ENCODE peak calls at places on chromosomes 7 and 10, in eight cellular contexts. P, J, K, X, G, A, T and D are unnamed samples.

GRCh38 chr10:131802156-131802915 is 98.5 kb upstream of the PPP2R2D start:
- DNase-seq in A (no peak), K (no peak), T (no peak), P (no peak), J (no peak), X (no peak), G (no peak), D (no peak)

GRCh38 chr7:28211006-28211405 is 30.4 kb upstream of the JAZF1 start:
- DNase-seq in P (no peak), X (no peak), K (no peak), G (no peak), J (no peak), T (peak), A (no peak), D (no peak)

GRCh38 chr10:21934307-21934706 is 69.2 kb downstream of the DNAJC1 start:
- DNase-seq in J (no peak), T (no peak), A (no peak), P (no peak), K (no peak), X (no peak), G (no peak), D (no peak)

GRCh38 chr10:86946215-86947170 is 10.9 kb downstream of the MMRN2 start:
- DNase-seq in J (no peak), G (no peak), T (no peak), P (peak), A (peak), X (no peak), K (no peak), D (no peak)

GRCh38 chr7:81719865-81720264 is 50.0 kb downstream of the HGF start:
- DNase-seq in X (no peak), A (no peak), G (no peak), P (no peak), J (no peak), T (no peak), K (no peak), D (no peak)

GRCh38 chr10:49037187-49037586 is 78.1 kb downstream of the VSTM4 start:
- DNase-seq in J (no peak), K (no peak), A (no peak), P (no peak), T (peak), X (no peak), G (no peak), D (no peak)

GRCh38 chr7:134777908-134778580 is 1.4 kb upstream of the CALD1 start:
- DNase-seq in G (peak), P (peak), J (no peak), X (no peak), K (no peak), T (no peak), A (no peak), D (no peak)

GRCh38 chr7:74483402-74484336 is 30.0 kb downstream of the GTF2IRD1 start:
- DNase-seq in A (no peak), T (peak), G (no peak), J (peak), X (no peak), P (no peak), K (no peak), D (no peak)

GRCh38 chr10:72890086-72890485 is 3.5 kb upstream of the OIT3 start:
- DNase-seq in K (no peak), P (no peak), J (no peak), T (no peak), X (no peak), G (no peak), A (no peak), D (no peak)

GRCh38 chr10:26776258-26776657 is 78.8 kb downstream of the PDSS1 start:
- DNase-seq in A (no peak), G (no peak), K (no peak), P (no peak), J (no peak), T (peak), X (no peak), D (no peak)

GRCh38 chr7:48876087-48876486 is 48.3 kb upstream of the CDC14C start:
- DNase-seq in J (no peak), T (no peak), K (no peak), X (no peak), A (no peak), P (no peak), G (no peak), D (no peak)

GRCh38 chr10:105291571-105291970 is 650.5 kb downstream of the SORCS3 start:
- DNase-seq in T (no peak), J (no peak), X (no peak), G (no peak), A (no peak), P (no peak), K (no peak), D (no peak)

GRCh38 chr7:27181176-27181520 is 3.9 kb downstream of the HOXA11 start:
- DNase-seq in X (no peak), G (no peak), A (peak), P (peak), T (no peak), J (no peak), K (peak), D (no peak)

GRCh38 chr10:5594271-5595036 is 69.7 kb downstream of the CALML3 start:
- DNase-seq in G (peak), K (peak), A (no peak), T (peak), P (no peak), X (no peak), J (peak), D (no peak)

GRCh38 chr10:78903351-78903940 is 165.3 kb upstream of the ZMIZ1 start:
- DNase-seq in T (no peak), X (peak), K (no peak), G (no peak), J (no peak), A (no peak), P (peak), D (no peak)

GRCh38 chr10:9096288-9096687 is 1041.8 kb downstream of the GATA3 start:
- DNase-seq in J (no peak), A (no peak), K (no peak), X (no peak), P (no peak), G (no peak), T (no peak), D (no peak)

GRCh38 chr7:138184191-138184590 is 107.9 kb downstream of the AKR1D1 start:
- DNase-seq in K (no peak), P (no peak), A (no peak), X (no peak), J (no peak), T (no peak), G (no peak), D (no peak)

GRCh38 chr7:105454921-105455320 is 66.2 kb upstream of the SRPK2 start:
- DNase-seq in J (no peak), G (peak), A (no peak), P (no peak), T (peak), K (no peak), X (no peak), D (no peak)

GRCh38 chr10:2392145-2392812 is 655.0 kb upstream of the ADARB2 start:
- DNase-seq in T (no peak), P (no peak), G (no peak), J (no peak), X (no peak), A (no peak), K (no peak), D (no peak)

GRCh38 chr10:72090326-72090725 is 2.0 kb upstream of the SPOCK2 start:
- DNase-seq in J (no peak), A (no peak), G (no peak), T (no peak), P (no peak), K (no peak), X (no peak), D (no peak)

GRCh38 chr10:33519130-33519860 is 184.8 kb upstream of the NRP1 start:
- DNase-seq in X (no peak), K (no peak), A (no peak), G (no peak), P (no peak), J (no peak), T (no peak), D (no peak)

GRCh38 chr7:134182078-134182477 is 54.9 kb downstream of the LRGUK start:
- DNase-seq in P (no peak), X (no peak), G (no peak), T (no peak), A (no peak), K (no peak), J (no peak), D (no peak)

GRCh38 chr10:97200616-97201015 is 14.9 kb upstream of the SLIT1 start:
- DNase-seq in T (no peak), G (no peak), K (no peak), J (no peak), P (no peak), X (no peak), A (no peak), D (no peak)

GRCh38 chr7:14504134-14504533 is 398.4 kb downstream of the DGKB start:
- DNase-seq in J (no peak), G (no peak), P (no peak), X (no peak), K (no peak), A (no peak), T (no peak), D (no peak)

GRCh38 chr7:54986716-54987115 is 32.1 kb upstream of the EGFR start:
- DNase-seq in A (no peak), X (no peak), T (no peak), P (no peak), J (no peak), G (no peak), K (no peak), D (no peak)

GRCh38 chr10:71725998-71726672 is 6.6 kb upstream of the C10orf105 start:
- DNase-seq in J (no peak), X (no peak), G (peak), T (peak), K (peak), A (peak), P (no peak), D (peak)

GRCh38 chr10:30374353-30374752 is 25.3 kb upstream of the MTPAP start:
- DNase-seq in A (no peak), G (no peak), P (no peak), K (no peak), J (no peak), T (no peak), X (no peak), D (no peak)

GRCh38 chr7:159062596-159062995 is 82.1 kb downstream of the VIPR2 start:
- DNase-seq in X (no peak), K (no peak), G (no peak), P (no peak), T (no peak), J (no peak), A (no peak), D (no peak)

GRCh38 chr7:102061981-102062390 is 224.7 kb upstream of the SH2B2 start:
- DNase-seq in G (no peak), X (no peak), K (peak), J (no peak), P (no peak), T (no peak), A (no peak), D (no peak)

DNA sequence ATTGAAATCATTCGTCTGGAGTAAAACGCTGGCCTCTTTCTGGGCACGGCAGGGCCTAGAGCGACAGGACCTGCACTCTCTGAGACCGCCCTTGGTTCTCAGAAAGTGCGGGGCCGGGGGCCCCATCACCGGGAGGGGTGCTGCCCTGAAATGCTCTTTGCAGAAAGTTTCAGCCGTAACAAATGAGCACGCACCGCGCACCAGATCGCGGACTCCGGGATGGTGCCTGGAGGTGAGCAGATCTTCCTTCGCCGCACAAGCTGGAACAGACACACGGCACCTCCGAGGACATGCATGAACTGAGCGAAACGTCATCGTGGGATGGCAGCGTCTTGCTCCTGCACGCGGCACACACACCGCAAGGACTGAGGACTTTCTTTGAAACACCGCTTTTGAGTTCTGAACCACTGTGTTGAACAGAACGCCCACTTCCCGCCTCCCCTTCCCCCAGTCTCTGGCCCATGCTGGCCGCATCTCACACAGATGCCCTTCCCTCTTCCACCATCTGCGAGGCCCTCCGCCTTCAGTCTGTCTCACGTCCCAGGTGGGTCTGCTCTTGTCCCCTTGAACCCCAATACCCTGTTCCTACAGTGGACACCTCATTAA is 538.7 kb upstream of the MGMT start:
- DNase-seq in K (no peak), P (no peak), J (no peak), G (no peak), X (no peak), A (no peak), T (no peak), D (no peak)
- TF ChIP-seq CTCF in K (no peak), P (no peak), J (no peak), G (no peak), X (no peak), A (no peak), T (no peak), D (no peak)

GRCh38 chr10:119651514-119652327 is 541 bp downstream of the BAG3 start:
- DNase-seq in X (peak), J (no peak), G (no peak), K (peak), P (no peak), A (peak), T (no peak), D (peak)

GRCh38 chr10:119653209-119653608 is 2.0 kb downstream of the BAG3 start:
- DNase-seq in T (no peak), G (peak), X (no peak), K (no peak), J (no peak), A (no peak), P (no peak), D (no peak)

GRCh38 chr10:119650692-119651513 is at the start of gene BAG3:
- DNase-seq in G (peak), T (peak), J (peak), A (peak), K (peak), P (peak), X (peak), D (peak)

GRCh38 chr10:119654540-119654939 is 3.4 kb downstream of the BAG3 start:
- DNase-seq in X (no peak), A (peak), T (no peak), K (no peak), G (peak), J (no peak), P (peak), D (peak)

GRCh38 chr10:119652361-119652760 is 1.2 kb downstream of the BAG3 start:
- DNase-seq in K (no peak), G (peak), A (no peak), J (peak), X (no peak), T (peak), P (no peak), D (peak)
- TF ChIP-seq CTCF in K (no peak), G (peak), A (peak), J (peak), X (no peak), T (peak), P (no peak), D (no peak)

DNA sequence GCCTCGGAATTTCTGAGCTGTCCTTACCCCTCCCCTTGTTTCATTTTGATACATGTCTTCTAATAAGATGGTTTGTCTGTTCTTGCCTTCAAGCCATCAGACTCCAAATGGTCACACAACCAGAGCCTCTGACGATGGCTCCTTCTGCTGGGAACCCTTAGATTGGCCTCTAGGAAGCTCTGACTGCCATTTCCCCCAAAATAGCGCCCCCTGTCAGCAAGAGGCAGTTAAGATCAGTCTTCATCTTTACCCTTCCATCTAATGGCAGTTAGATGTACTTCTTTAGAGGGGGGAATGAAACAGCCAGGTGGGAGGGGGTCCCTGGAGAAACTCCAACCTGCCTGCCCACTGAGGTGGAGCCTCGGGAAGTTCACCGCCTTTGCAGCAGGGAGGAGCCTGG is 85.8 kb upstream of the GPR22 start:
- DNase-seq in P (no peak), K (no peak), T (no peak), A (no peak), X (no peak), J (no peak), G (no peak), D (no peak)
- TF ChIP-seq CTCF in P (no peak), K (no peak), T (no peak), A (no peak), X (no peak), J (no peak), G (no peak), D (no peak)

GRCh38 chr7:142298009-142298408 is 40.2 kb upstream of the PRSS58 start:
- DNase-seq in K (no peak), P (no peak), A (no peak), J (no peak), X (no peak), G (no peak), T (no peak), D (no peak)
- TF ChIP-seq CTCF in K (peak), P (no peak), A (peak), J (no peak), X (no peak), G (no peak), T (no peak), D (no peak)

DNA sequence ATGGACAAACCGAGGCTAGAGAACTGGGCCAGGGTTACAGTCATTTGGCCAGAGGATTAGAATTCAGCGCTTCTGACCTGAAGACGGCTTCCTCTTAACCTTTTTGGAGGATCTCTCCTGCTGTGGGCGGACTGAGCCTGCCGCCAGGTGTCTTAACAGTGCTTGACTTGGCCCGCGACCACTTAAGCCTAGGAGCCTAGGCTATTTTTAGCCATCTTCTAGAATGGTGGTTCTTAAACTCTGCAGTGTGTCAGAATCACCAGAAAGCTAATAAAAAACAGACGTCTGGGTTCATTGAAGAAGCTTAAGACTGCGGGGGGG is 722 bp downstream of the MDH2 start:
- DNase-seq in T (no peak), P (no peak), J (no peak), A (peak), G (no peak), X (no peak), K (no peak), D (no peak)
- TF ChIP-seq CTCF in T (no peak), P (no peak), J (no peak), A (peak), G (peak), X (no peak), K (no peak), D (no peak)

GRCh38 chr10:119355930-119356329 is 148.6 kb downstream of the GRK5 start:
- DNase-seq in T (no peak), A (no peak), X (no peak), J (no peak), P (no peak), K (no peak), G (no peak), D (no peak)
- TF ChIP-seq CTCF in T (peak), A (peak), X (no peak), J (peak), P (no peak), K (peak), G (peak), D (no peak)

DNA sequence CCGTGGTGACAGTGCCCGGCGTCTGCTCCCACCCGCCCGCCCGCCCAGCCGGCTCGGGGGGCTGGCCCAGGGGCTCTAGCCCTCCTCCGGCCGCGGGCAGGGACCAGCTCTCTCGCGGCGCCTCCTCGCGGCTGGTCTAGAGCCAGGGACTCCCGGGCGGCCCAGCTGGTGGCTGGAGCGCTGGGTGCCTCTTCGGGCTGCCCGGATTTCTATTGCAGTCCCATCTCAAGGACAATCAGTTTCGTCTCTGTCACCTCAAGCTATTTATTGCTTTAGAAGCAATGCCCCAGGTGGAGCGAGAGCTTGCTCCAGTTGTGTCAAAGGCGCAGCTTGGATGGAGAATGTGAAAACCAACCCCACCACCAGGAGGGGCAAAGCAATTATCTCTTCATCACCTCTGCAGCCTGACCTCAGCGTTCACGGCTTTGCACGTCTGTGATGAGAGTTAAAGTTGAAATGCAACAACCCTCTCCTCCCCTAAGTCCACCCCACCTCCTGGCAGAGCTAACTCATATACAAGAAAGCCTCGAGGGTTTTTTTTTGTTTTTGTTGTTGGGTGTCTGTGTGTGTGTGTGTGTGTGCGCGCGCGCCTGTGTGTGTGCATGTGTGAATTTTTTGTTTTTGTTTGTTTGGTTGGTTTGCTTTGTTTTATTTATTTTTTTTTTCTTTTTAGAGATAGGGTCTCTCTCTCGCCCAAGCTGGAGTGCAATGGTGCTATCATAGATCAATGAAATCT is at the start of gene ITGA8:
- DNase-seq in X (peak), J (no peak), P (peak), G (peak), T (no peak), A (peak), K (peak), D (no peak)
- TF ChIP-seq CTCF in X (peak), J (peak), P (peak), G (peak), T (peak), A (peak), K (peak), D (no peak)

DNA sequence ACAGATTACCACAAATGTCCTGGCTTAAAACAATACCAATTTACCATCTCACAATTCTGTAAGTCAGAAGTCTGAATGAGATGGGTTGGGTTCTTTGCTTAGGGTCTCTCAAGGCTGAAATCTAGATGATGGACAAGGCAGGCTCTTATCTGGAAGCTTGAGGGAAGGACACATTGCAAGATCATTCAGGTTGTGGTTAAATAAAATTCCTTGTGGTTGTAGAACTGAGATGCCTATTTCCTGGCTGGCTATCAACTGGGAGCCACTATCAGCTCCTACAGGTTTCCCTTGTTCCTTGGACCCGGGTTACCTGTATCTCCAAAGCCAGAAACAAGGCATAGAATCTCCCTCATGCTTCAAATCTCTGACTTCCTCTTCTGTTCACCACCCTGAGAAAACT is 148.4 kb downstream of the MDFIC start:
- DNase-seq in J (no peak), T (peak), A (no peak), K (no peak), G (no peak), X (no peak), P (no peak), D (no peak)
- TF ChIP-seq CTCF in J (no peak), T (no peak), A (no peak), K (no peak), G (no peak), X (no peak), P (no peak), D (no peak)